ENCODE peak calls at places on chromosome 1, in six cellular contexts. X is stomach, U is sigmoid colon, A is adrenal gland, Z is tibial nerve, S is ovary. Y is an unnamed sample.

GRCh38 chr1:219085082-219085481 is 88.6 kb upstream of the LYPLAL1 start:
- DNase-seq in X (no peak), U (no peak), A (no peak), Z (no peak), S (no peak), Y (no peak)

GRCh38 chr1:192126030-192126619 is 32.1 kb upstream of the RGS18 start:
- DNase-seq in X (no peak), U (no peak), A (no peak), Z (no peak), S (no peak), Y (no peak)

GRCh38 chr1:223652436-223652901 is 13.0 kb downstream of the CAPN8 start:
- DNase-seq in X (no peak), U (no peak), A (no peak), Z (peak), S (no peak), Y (no peak)

GRCh38 chr1:110478241-110478640 is 27.3 kb downstream of the PROK1 start:
- DNase-seq in X (no peak), U (no peak), A (no peak), Z (no peak), S (no peak), Y (no peak)

GRCh38 chr1:2603521-2604155 is 17.1 kb downstream of the PRXL2B start:
- DNase-seq in X (no peak), U (no peak), A (no peak), Z (peak), S (no peak), Y (no peak)

GRCh38 chr1:17643861-17644703 is 104.6 kb downstream of the ARHGEF10L start:
- DNase-seq in X (no peak), U (no peak), A (no peak), Z (no peak), S (no peak), Y (no peak)

GRCh38 chr1:182185822-182186756 is 124.6 kb upstream of the ZNF648 start:
- DNase-seq in X (no peak), U (no peak), A (no peak), Z (no peak), S (no peak), Y (peak)

GRCh38 chr1:166514067-166514466 is 325.2 kb upstream of the POGK start:
- DNase-seq in X (no peak), U (no peak), A (no peak), Z (no peak), S (no peak), Y (no peak)

GRCh38 chr1:233107130-233107529 is 156.7 kb downstream of the NTPCR start:
- DNase-seq in X (no peak), U (no peak), A (no peak), Z (no peak), S (no peak), Y (peak)

GRCh38 chr1:230441183-230441582 is 15.1 kb upstream of the PGBD5 start:
- DNase-seq in X (no peak), U (no peak), A (no peak), Z (no peak), S (no peak), Y (no peak)

DNA sequence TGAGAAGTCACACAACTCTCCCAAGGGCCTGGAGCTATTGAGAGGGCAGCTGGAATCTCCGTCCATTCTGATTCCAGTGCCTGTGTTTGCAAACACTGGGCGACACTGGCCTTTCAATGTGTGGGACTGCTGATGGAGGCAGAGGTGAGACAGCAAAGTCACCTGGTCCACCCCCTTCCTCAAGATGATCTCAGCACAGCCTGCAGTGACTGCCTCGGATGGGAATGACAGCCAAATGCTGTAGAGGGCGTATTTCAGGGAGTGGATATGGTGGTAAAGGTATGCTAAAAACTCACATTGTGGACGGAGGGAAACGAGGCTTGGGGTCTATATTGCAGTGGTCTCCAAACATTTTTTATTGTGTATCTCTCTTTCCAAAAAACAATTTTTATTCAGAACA is 15.5 kb upstream of the PGBD5 start:
- DNase-seq in X (no peak), U (no peak), A (no peak), Z (no peak), S (no peak), Y (no peak)
- TF ChIP-seq CTCF in X (no peak), U (no peak), A (no peak), Z (no peak), S (no peak), Y (no peak)

DNA sequence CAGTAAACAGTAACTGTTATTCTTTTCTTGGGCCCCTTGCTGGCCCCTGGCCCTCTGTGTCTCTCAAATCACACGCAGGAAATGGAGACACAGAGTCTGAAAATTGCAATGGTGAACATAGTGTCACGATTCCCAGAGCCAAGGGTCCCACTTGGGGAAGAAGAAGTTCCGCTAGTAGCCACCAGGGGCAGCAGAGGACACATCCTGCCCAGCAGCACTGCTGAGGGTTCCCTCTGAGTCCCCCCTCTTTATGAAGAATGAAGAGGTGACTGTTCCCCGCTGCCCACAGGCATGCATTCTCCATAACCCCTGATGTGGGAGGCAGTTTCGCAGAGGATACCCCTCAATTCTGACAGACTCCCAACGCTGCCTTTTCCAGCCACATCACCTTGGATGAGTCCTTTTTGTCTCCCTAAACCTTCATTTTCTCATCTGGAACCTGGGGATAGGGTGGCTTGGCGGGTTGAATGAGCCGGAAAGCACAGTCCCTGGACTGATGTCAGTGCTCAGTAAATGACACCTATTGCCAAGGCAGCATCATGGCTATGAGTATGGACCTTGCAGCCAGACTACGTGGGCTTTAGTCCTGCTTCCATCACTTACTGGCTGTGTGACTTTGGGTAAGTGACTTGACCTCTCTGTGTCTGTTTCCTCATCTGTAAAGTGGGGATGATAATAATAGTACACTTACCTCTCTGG is 238.0 kb upstream of the TMEM51 start:
- DNase-seq in X (peak), U (no peak), A (peak), Z (no peak), S (peak), Y (peak)
- H3K27ac ChIP-seq in X (no peak), U (no peak), A (no peak), Z (no peak), S (no peak), Y (no peak)

GRCh38 chr1:44757420-44757819 is 17.8 kb downstream of the KIF2C start:
- DNase-seq in X (no peak), U (no peak), A (no peak), Z (no peak), S (no peak), Y (no peak)

GRCh38 chr1:44760876-44761275 is 14.5 kb upstream of the RPS8 start:
- DNase-seq in X (no peak), U (no peak), A (no peak), Z (no peak), S (no peak), Y (no peak)

GRCh38 chr1:44759077-44759476 is 16.3 kb upstream of the RPS8 start:
- DNase-seq in X (no peak), U (no peak), A (no peak), Z (no peak), S (no peak), Y (no peak)
- TF ChIP-seq POLR2A in X (no peak), U (no peak), A (no peak), Z (no peak), S (no peak), Y (no peak)

GRCh38 chr1:107142370-107142668 is 1.5 kb downstream of the NTNG1 start:
- DNase-seq in X (no peak), U (no peak), A (no peak), Z (no peak), S (no peak), Y (no peak)
- TF ChIP-seq CTCF in X (no peak), U (no peak), A (no peak), Z (peak), S (no peak), Y (no peak)

GRCh38 chr1:207088731-207089626 is at the start of gene C4BPB:
- DNase-seq in X (peak), U (no peak), A (no peak), Z (no peak), S (no peak), Y (no peak)
- H3K27ac ChIP-seq in X (peak), U (no peak), A (no peak), Z (no peak), S (peak), Y (no peak)

DNA sequence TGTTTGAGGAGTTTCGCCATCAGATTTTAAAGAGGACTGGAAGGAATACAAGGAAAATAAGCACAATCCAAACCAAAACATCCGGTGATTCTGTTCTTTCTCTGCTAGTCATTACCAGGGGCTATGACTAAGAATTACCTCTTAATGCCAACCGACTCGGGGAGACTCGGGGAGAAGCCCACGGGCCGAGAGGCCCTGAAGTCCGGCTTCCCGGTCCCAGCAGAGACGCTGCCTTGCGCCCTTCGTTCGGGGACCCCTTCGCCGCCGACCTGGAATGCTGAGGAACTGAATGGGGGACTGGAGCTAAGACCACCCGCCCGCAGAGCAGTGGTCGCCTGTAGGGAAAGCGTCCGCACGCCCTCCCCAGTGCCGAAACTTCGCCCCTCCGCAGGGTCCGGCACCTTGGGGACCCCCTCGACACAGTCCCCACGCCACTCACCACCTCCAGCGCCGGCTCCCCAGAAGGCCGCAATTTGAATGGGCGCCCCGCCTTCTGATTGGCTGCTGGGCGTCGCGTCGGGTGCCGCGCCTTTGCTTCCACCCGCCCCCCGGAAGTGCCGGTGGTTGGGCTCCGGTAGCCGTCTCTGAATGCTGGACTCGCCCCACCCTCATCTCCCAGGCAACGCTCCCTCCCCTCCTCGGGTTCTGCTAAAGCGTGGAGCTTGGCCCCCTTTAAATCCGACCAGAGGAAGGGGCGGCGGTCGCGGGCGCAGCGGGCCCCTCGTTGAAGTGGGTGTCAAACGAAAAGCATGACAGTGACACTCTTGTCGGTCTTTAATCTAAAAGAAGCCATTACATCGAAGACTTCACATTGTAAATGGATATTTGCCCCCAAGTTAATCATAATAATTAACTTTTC is at the start of gene KIF14:
- DNase-seq in X (peak), U (peak), A (peak), Z (peak), S (peak), Y (peak)
- TF ChIP-seq POLR2A in X (no peak), U (no peak), A (peak), Z (no peak), S (no peak), Y (no peak)

GRCh38 chr1:13801711-13802486 is 101.9 kb downstream of the PRDM2 start:
- DNase-seq in X (peak), U (no peak), A (no peak), Z (no peak), S (no peak), Y (no peak)
- TF ChIP-seq CTCF in X (no peak), U (no peak), A (no peak), Z (no peak), S (no peak), Y (no peak)